ENCODE peak calls at places on chromosomes 3 and 15, in four cellular contexts. X is AG09319, Q is T-helper 22 cell, R is mucosa of descending colon. A is an unnamed sample.
A peak's percentile ranks its signal among the peaks of the same experiment; 100 is the strongest.

GRCh38 chr15:38699633-38700230 is 135.1 kb upstream of the RASGRP1 start:
- DNase-seq in X (no peak), Q (peak; percentile 41), R (peak; percentile 65), A (peak; percentile 22)

GRCh38 chr15:65201918-65202317 is 9.4 kb downstream of the CILP start:
- DNase-seq in X (no peak), Q (no peak), R (no peak), A (no peak)

GRCh38 chr3:141274411-141275031 is 42.9 kb downstream of the PXYLP1 start:
- DNase-seq in X (no peak), Q (no peak), R (no peak), A (no peak)

GRCh38 chr15:29670266-29670665 is 152.0 kb downstream of the TJP1 start:
- DNase-seq in X (no peak), Q (no peak), R (no peak), A (no peak)

GRCh38 chr3:143337387-143337786 is 217.8 kb downstream of the CHST2 start:
- DNase-seq in X (no peak), Q (no peak), R (no peak), A (no peak)

GRCh38 chr3:56878046-56878445 is 76.3 kb upstream of the ARHGEF3 start:
- DNase-seq in X (no peak), Q (no peak), R (no peak), A (no peak)

GRCh38 chr3:193768069-193768391 is 175.0 kb downstream of the OPA1 start:
- DNase-seq in X (no peak), Q (no peak), R (no peak), A (no peak)

GRCh38 chr3:195257454-195258448 is 13.2 kb downstream of the XXYLT1 start:
- DNase-seq in X (no peak), Q (no peak), R (no peak), A (no peak)

GRCh38 chr3:195197764-195198423 is 73.1 kb downstream of the XXYLT1 start:
- DNase-seq in X (no peak), Q (no peak), R (no peak), A (no peak)

GRCh38 chr3:8608791-8609171 is 35.8 kb downstream of the SSUH2 start:
- DNase-seq in X (no peak), Q (no peak), R (no peak), A (no peak)

GRCh38 chr15:58724471-58724870 is 25.0 kb downstream of the ADAM10 start:
- DNase-seq in X (no peak), Q (no peak), R (no peak), A (no peak)

GRCh38 chr3:113695426-113695817 is 1.0 kb downstream of the USF3 start:
- DNase-seq in X (no peak), Q (no peak), R (no peak), A (no peak)

GRCh38 chr3:36942632-36943248 is 2.1 kb downstream of the TRANK1 start:
- DNase-seq in X (no peak), Q (no peak), R (peak; percentile 55), A (no peak)

GRCh38 chr3:195811756-195812155 is at the start of gene MUC4:
- DNase-seq in X (no peak), Q (no peak), R (peak; percentile 90), A (no peak)

GRCh38 chr3:129039271-129040038 is 21.1 kb upstream of the GP9 start:
- DNase-seq in X (no peak), Q (no peak), R (peak; percentile 77), A (no peak)

GRCh38 chr3:65914032-65914739 is 124.5 kb downstream of the MAGI1 start:
- DNase-seq in X (no peak), Q (no peak), R (no peak), A (no peak)

GRCh38 chr3:73605388-73605787 is 19.4 kb downstream of the PDZRN3 start:
- DNase-seq in X (peak; percentile 67), Q (no peak), R (no peak), A (no peak)

GRCh38 chr15:41897327-41897726 is 3.5 kb upstream of the SPTBN5 start:
- DNase-seq in X (no peak), Q (no peak), R (no peak), A (no peak)

GRCh38 chr15:63358296-63359029 is 23.2 kb downstream of the CA12 start:
- DNase-seq in X (no peak), Q (no peak), R (no peak), A (no peak)

GRCh38 chr3:179302111-179302510 is 20.7 kb upstream of the ZNF639 start:
- DNase-seq in X (no peak), Q (no peak), R (no peak), A (no peak)

GRCh38 chr3:98921957-98922356 is 20.5 kb upstream of the DCBLD2 start:
- DNase-seq in X (no peak), Q (no peak), R (no peak), A (no peak)

GRCh38 chr3:108181172-108181571 is 41.1 kb downstream of the IFT57 start:
- DNase-seq in X (no peak), Q (no peak), R (no peak), A (no peak)

GRCh38 chr3:42497009-42497731 is 5.3 kb upstream of the VIPR1 start:
- DNase-seq in X (no peak), Q (no peak), R (no peak), A (no peak)

GRCh38 chr15:92014461-92015030 is 161.0 kb downstream of the SLCO3A1 start:
- DNase-seq in X (no peak), Q (no peak), R (no peak), A (no peak)

GRCh38 chr3:8509961-8510360 is 8.3 kb downstream of the LMCD1 start:
- DNase-seq in X (peak; percentile 36), Q (no peak), R (no peak), A (no peak)

GRCh38 chr3:190303887-190304286 is 18.4 kb downstream of the CLDN1 start:
- DNase-seq in X (no peak), Q (no peak), R (no peak), A (no peak)

GRCh38 chr3:66499881-66500574 is 794 bp downstream of the LRIG1 start:
- DNase-seq in X (no peak), Q (no peak), R (peak; percentile 73), A (no peak)

GRCh38 chr3:111720681-111721380 is 125.7 kb upstream of the ZBED2 start:
- DNase-seq in X (no peak), Q (no peak), R (no peak), A (no peak)

GRCh38 chr3:149340310-149340933 is 7.0 kb upstream of the TM4SF18 start:
- DNase-seq in X (no peak), Q (no peak), R (no peak), A (no peak)

GRCh38 chr3:100158877-100159563 is 44.7 kb upstream of the FILIP1L start:
- DNase-seq in X (no peak), Q (no peak), R (no peak), A (no peak)